ENCODE peak calls at places on chromosomes 11 and 22, in nine cellular contexts. E, Y, O, F, V, C, H, R and N are unnamed samples.

GRCh38 chr11:27898166-27898565 is 197.9 kb upstream of the BDNF start:
- DNase-seq in E (no peak), Y (no peak), O (no peak), F (no peak), V (no peak), C (no peak), H (no peak), R (no peak), N (no peak)

GRCh38 chr11:91209751-91210150 is 986.9 kb upstream of the CHORDC1 start:
- DNase-seq in E (no peak), Y (no peak), O (peak; percentile 58), F (no peak), V (peak; percentile 35), C (no peak), H (no peak), R (no peak), N (no peak)

GRCh38 chr11:75245356-75246005 is 4.9 kb downstream of the TPBGL start:
- DNase-seq in E (no peak), Y (no peak), O (no peak), F (no peak), V (no peak), C (peak; percentile 25), H (no peak), R (no peak), N (no peak)

GRCh38 chr11:30789270-30789669 is 203.1 kb upstream of the MPPED2 start:
- DNase-seq in E (no peak), Y (no peak), O (no peak), F (no peak), V (peak; percentile 36), C (no peak), H (no peak), R (no peak), N (peak; percentile 57)

GRCh38 chr22:28379075-28379806 is 300.4 kb downstream of the TTC28 start:
- DNase-seq in E (peak; percentile 46), Y (no peak), O (no peak), F (no peak), V (no peak), C (no peak), H (no peak), R (no peak), N (no peak)

GRCh38 chr11:90476442-90477007 is 253.7 kb upstream of the CHORDC1 start:
- DNase-seq in E (no peak), Y (no peak), O (peak; percentile 43), F (no peak), V (peak; percentile 59), C (no peak), H (no peak), R (no peak), N (peak; percentile 33)

GRCh38 chr22:33409134-33409533 is 351.0 kb upstream of the SYN3 start:
- DNase-seq in E (no peak), Y (no peak), O (no peak), F (no peak), V (no peak), C (no peak), H (no peak), R (no peak), N (no peak)

GRCh38 chr22:29914165-29914564 is 31.2 kb downstream of the MTMR3 start:
- DNase-seq in E (peak; percentile 87), Y (no peak), O (peak; percentile 49), F (no peak), V (peak; percentile 76), C (no peak), H (no peak), R (no peak), N (peak; percentile 56)

GRCh38 chr22:20418211-20418788 is 19.3 kb downstream of the SCARF2 start:
- DNase-seq in E (peak; percentile 95), Y (peak; percentile 89), O (peak; percentile 66), F (peak; percentile 50), V (peak; percentile 89), C (peak; percentile 93), H (peak; percentile 57), R (peak; percentile 86), N (peak; percentile 77)

GRCh38 chr11:2132874-2133480 is 6.2 kb downstream of the IGF2 start:
- DNase-seq in E (no peak), Y (no peak), O (no peak), F (no peak), V (no peak), C (no peak), H (no peak), R (no peak), N (no peak)

GRCh38 chr11:16787035-16787744 is 48.7 kb downstream of the C11orf58 start:
- DNase-seq in E (no peak), Y (no peak), O (no peak), F (no peak), V (no peak), C (no peak), H (no peak), R (no peak), N (peak; percentile 48)

GRCh38 chr11:79019277-79019676 is 421.6 kb downstream of the TENM4 start:
- DNase-seq in E (no peak), Y (no peak), O (no peak), F (no peak), V (no peak), C (no peak), H (no peak), R (no peak), N (no peak)